ENCODE peak calls at places on chromosomes 2 and 18, in four cellular contexts. One of them, this sample, is unnamed.

GRCh38 chr18:77765468-77765867 is 515.8 kb downstream of the GALR1 start:
- DNase-seq in natural killer cell: no peak
- DNase-seq in endothelial cell: peak
- DNase-seq in GM20000: no peak
- DNase-seq in this sample: no peak

GRCh38 chr18:36993068-36993467 is 164.1 kb downstream of the KIAA1328 start:
- DNase-seq in GM20000: no peak
- DNase-seq in natural killer cell: no peak
- DNase-seq in endothelial cell: no peak
- DNase-seq in this sample: no peak

GRCh38 chr2:25492726-25493125 is 151.0 kb upstream of the DNMT3A start:
- DNase-seq in natural killer cell: no peak
- DNase-seq in endothelial cell: no peak
- DNase-seq in GM20000: no peak
- DNase-seq in this sample: no peak

GRCh38 chr2:236726701-236727450 is 157.3 kb downstream of the ACKR3 start:
- DNase-seq in endothelial cell: no peak
- DNase-seq in GM20000: no peak
- DNase-seq in natural killer cell: no peak
- DNase-seq in this sample: no peak

GRCh38 chr2:130355578-130356431 is at the start of gene PTPN18:
- DNase-seq in GM20000: peak
- DNase-seq in endothelial cell: peak
- DNase-seq in natural killer cell: peak
- DNase-seq in this sample: peak

GRCh38 chr2:128641421-128642095 is 322.9 kb upstream of the HS6ST1 start:
- DNase-seq in natural killer cell: peak
- DNase-seq in GM20000: no peak
- DNase-seq in endothelial cell: no peak
- DNase-seq in this sample: no peak

GRCh38 chr18:74234326-74235171 is 57.2 kb downstream of the CYB5A start:
- DNase-seq in natural killer cell: no peak
- DNase-seq in endothelial cell: no peak
- DNase-seq in GM20000: no peak
- DNase-seq in this sample: no peak

GRCh38 chr2:69646714-69647113 is 3.2 kb upstream of the AAK1 start:
- DNase-seq in endothelial cell: no peak
- DNase-seq in natural killer cell: no peak
- DNase-seq in GM20000: no peak
- DNase-seq in this sample: no peak

GRCh38 chr2:208077286-208077685 is 47.0 kb downstream of the CRYGD start:
- DNase-seq in natural killer cell: no peak
- DNase-seq in GM20000: no peak
- DNase-seq in endothelial cell: no peak
- DNase-seq in this sample: no peak

GRCh38 chr2:96848264-96848663 is 4.4 kb upstream of the ANKRD23 start:
- DNase-seq in GM20000: no peak
- DNase-seq in natural killer cell: no peak
- DNase-seq in endothelial cell: no peak
- DNase-seq in this sample: no peak

GRCh38 chr2:165357758-165358157 is 111.7 kb upstream of the CSRNP3 start:
- DNase-seq in GM20000: no peak
- DNase-seq in natural killer cell: no peak
- DNase-seq in endothelial cell: no peak
- DNase-seq in this sample: no peak

GRCh38 chr2:17876590-17876989 is 1.9 kb upstream of the KCNS3 start:
- DNase-seq in endothelial cell: no peak
- DNase-seq in natural killer cell: no peak
- DNase-seq in GM20000: no peak
- DNase-seq in this sample: no peak
- TF ChIP-seq CTCF in endothelial cell: no peak
- TF ChIP-seq CTCF in natural killer cell: no peak
- TF ChIP-seq CTCF in GM20000: no peak
- TF ChIP-seq CTCF in this sample: no peak

DNA sequence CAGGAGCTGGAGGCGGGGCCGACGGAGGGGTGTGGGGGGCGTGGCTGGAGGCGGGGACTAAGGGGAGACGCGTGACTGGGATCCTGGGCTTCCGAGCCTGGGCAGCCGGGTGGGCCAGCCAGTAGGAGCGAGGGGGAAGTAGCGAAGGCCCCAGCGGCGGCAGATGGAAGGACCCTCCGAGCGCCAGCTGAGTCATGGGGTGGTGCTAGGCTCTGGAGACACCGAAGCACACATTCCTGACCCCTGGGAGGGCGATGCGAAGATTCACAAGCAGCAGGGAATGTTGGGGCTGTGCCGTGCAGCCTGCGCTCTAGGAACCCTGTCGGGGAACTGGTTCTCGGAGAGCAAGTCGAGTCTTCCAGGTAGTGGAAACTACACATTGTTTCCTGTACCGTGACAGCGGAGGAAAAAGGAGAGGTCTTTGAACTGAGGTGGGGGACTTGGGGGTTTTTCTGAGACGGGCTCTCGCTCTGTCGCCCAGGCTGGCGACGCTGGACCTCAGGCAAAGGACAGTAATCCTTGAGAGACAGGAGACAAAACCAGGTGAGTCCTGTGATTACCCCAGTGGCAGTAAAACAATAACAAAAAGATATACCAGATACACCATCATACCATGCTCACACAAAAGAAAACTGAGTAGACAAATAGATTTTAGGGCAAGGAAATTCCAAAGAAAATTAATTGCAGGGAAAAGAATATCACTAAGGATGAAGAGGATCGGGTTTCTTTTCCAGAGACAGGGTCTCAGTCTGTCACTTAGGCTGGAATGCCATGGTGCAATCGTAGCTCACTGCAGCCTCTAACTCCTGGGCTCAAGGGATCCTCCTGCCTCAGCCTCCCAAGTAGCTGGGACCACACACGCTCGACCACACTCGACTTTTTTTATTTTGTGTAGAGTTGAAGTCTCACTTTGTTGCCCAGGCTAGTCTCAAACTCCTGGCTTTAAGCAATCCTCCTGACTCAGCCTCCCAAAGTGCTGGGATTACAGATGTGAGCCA is 828 bp upstream of the AFG3L2 start:
- DNase-seq in natural killer cell: no peak
- DNase-seq in endothelial cell: no peak
- DNase-seq in GM20000: no peak
- DNase-seq in this sample: no peak
- TF ChIP-seq CTCF in natural killer cell: no peak
- TF ChIP-seq CTCF in endothelial cell: peak
- TF ChIP-seq CTCF in GM20000: no peak
- TF ChIP-seq CTCF in this sample: no peak

DNA sequence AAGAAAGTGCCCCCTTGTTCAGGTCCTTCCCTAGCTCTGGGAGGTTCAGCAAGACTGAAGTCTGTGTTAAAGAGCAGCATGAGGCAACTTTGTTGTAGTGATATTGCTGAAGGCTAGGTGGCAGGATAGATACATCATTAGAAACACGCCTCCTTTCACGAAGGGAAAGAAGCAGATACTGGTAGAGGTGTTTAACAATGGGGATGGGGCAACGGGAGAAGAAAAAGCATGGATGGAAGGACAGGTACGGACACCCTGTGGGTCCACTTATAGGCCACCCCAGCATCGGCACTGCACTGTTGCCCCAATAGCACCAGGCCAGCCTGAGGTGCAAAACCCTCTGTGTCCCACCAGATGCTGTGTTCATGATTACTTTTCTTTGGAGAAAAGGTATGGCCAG is 3.5 kb upstream of the IGFBP5 start:
- DNase-seq in GM20000: peak
- DNase-seq in natural killer cell: no peak
- DNase-seq in endothelial cell: no peak
- DNase-seq in this sample: peak
- TF ChIP-seq CTCF in GM20000: peak
- TF ChIP-seq CTCF in natural killer cell: peak
- TF ChIP-seq CTCF in endothelial cell: peak
- TF ChIP-seq CTCF in this sample: peak

DNA sequence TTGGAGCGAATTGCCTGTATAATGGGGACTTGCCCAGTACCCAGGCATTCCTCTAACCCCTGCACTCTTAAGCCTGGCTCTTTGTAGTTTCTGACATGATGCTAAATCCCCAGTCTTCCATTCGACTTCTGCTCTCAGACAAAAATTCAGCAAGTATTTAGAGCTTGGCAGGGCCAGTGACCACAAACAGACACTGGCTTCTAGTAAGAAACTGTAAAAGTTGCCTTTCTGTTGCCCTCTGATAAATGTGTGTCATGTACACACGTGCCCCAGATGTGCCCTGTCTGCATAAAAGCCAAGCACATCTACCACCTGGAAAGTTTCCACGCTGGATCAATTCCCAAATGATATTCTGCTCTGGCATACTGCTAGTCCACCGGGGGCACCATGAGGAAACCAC is 18.0 kb downstream of the PAX3 start:
- DNase-seq in GM20000: no peak
- DNase-seq in endothelial cell: no peak
- DNase-seq in natural killer cell: no peak
- DNase-seq in this sample: no peak
- TF ChIP-seq CTCF in GM20000: no peak
- TF ChIP-seq CTCF in endothelial cell: no peak
- TF ChIP-seq CTCF in natural killer cell: no peak
- TF ChIP-seq CTCF in this sample: no peak

DNA sequence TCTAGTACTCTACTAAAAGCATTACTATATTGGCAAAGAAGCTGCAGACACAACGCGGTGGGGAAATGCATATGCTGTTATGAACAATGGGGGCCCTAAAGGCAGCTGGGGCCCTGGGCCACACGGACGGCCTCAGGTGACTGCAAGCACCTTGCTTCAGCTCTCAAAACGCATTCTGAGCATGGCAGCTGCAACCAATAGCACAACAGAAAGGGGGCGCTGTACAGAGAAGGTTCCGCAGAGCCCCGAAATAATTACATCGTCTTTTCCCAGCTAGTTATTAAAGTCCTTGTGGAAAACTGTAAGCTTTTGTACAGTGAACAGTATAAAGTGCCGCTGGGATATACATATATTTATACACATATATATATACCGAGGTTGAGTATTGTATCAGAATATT is 45.3 kb upstream of the PXDN start:
- DNase-seq in GM20000: no peak
- DNase-seq in endothelial cell: no peak
- DNase-seq in natural killer cell: no peak
- DNase-seq in this sample: no peak
- TF ChIP-seq CTCF in GM20000: no peak
- TF ChIP-seq CTCF in endothelial cell: peak
- TF ChIP-seq CTCF in natural killer cell: no peak
- TF ChIP-seq CTCF in this sample: no peak

GRCh38 chr2:189299974-189300373 is 120.4 kb upstream of the COL5A2 start:
- DNase-seq in GM20000: no peak
- DNase-seq in endothelial cell: no peak
- DNase-seq in natural killer cell: no peak
- DNase-seq in this sample: no peak
- TF ChIP-seq CTCF in GM20000: no peak
- TF ChIP-seq CTCF in endothelial cell: no peak
- TF ChIP-seq CTCF in natural killer cell: no peak
- TF ChIP-seq CTCF in this sample: no peak